ENCODE peak calls at places on chromosome 22, in four cellular contexts. A is stimulated activated CD8-positive, alpha-beta memory T cell treated with anti-CD3 and anti-CD28 coated beads, Interleukin-15, amount 100 ng/mL, for 4 hours; P is right cardiac atrium; K is iris pigment epithelial cell. W is an unnamed sample.

GRCh38 chr22:44881246-44881600 is 128.6 kb downstream of the PHF21B start:
- DNase-seq in K (no peak), P (no peak), A (no peak), W (no peak)

GRCh38 chr22:48208894-48209293 is 1446.4 kb downstream of the TBC1D22A start:
- DNase-seq in A (no peak), P (no peak), K (no peak), W (no peak)

GRCh38 chr22:33350391-33350955 is 292.3 kb upstream of the SYN3 start:
- DNase-seq in A (no peak), P (no peak), K (no peak), W (no peak)

GRCh38 chr22:49956418-49956770 is 4.2 kb upstream of the PIM3 start:
- DNase-seq in A (no peak), P (peak), K (no peak), W (no peak)

GRCh38 chr22:45984316-45984916 is 7.5 kb upstream of the WNT7B start:
- DNase-seq in P (no peak), K (no peak), A (no peak), W (no peak)

GRCh38 chr22:40025856-40026255 is 31.1 kb downstream of the FAM83F start:
- DNase-seq in K (no peak), P (no peak), A (no peak), W (no peak)

GRCh38 chr22:49962751-49963646 is 2.4 kb downstream of the PIM3 start:
- DNase-seq in P (peak), A (no peak), K (no peak), W (no peak)

GRCh38 chr22:40289991-40290459 is 56.3 kb upstream of the ADSL start:
- DNase-seq in P (peak), A (peak), K (no peak), W (no peak)

GRCh38 chr22:49664371-49664881 is 163.2 kb downstream of the BRD1 start:
- DNase-seq in K (no peak), A (no peak), P (no peak), W (no peak)

GRCh38 chr22:37260939-37261338 is 16.9 kb upstream of the RAC2 start:
- DNase-seq in A (no peak), K (peak), P (peak), W (no peak)

GRCh38 chr22:36797334-36797733 is 19.5 kb downstream of the PVALB start:
- DNase-seq in P (no peak), A (no peak), K (no peak), W (no peak)

GRCh38 chr22:49481651-49482399 is 345.8 kb downstream of the BRD1 start:
- DNase-seq in P (no peak), A (no peak), K (no peak), W (no peak)

GRCh38 chr22:35568751-35569725 is 28.4 kb downstream of the RASD2 start:
- DNase-seq in K (peak), P (no peak), A (no peak), W (no peak)

GRCh38 chr22:50105529-50106100 is 15.8 kb downstream of the MOV10L1 start:
- DNase-seq in K (peak), P (no peak), A (no peak), W (no peak)

GRCh38 chr22:31846161-31847115 is 92.6 kb downstream of the DEPDC5 start:
- DNase-seq in K (peak), P (no peak), A (no peak), W (no peak)

GRCh38 chr22:40036126-40036525 is 41.4 kb downstream of the FAM83F start:
- DNase-seq in P (no peak), K (no peak), A (no peak), W (no peak)

GRCh38 chr22:11627436-11627797 is 3900.6 kb upstream of the OR11H1 start:
- DNase-seq in K (no peak), P (no peak), A (no peak), W (no peak)

GRCh38 chr22:50318698-50319411 is 8.0 kb downstream of the DENND6B start:
- DNase-seq in P (no peak), K (no peak), A (no peak), W (no peak)

GRCh38 chr22:41302016-41302767 is 867 bp downstream of the ZC3H7B start:
- DNase-seq in K (no peak), P (no peak), A (no peak), W (no peak)

GRCh38 chr22:35175392-35175791 is 81.9 kb upstream of the HMGXB4 start:
- DNase-seq in P (no peak), A (no peak), K (no peak), W (no peak)

GRCh38 chr22:41951898-41952474 is at the start of gene SMIM45:
- DNase-seq in K (no peak), P (no peak), A (no peak), W (no peak)

GRCh38 chr22:26894766-26895485 is 237.5 kb downstream of the MIAT start:
- DNase-seq in K (peak), A (no peak), P (no peak), W (no peak)

GRCh38 chr22:42685941-42686666 is 34.6 kb downstream of the A4GALT start:
- DNase-seq in A (no peak), K (no peak), P (peak), W (no peak)

GRCh38 chr22:27139935-27140493 is 482.6 kb downstream of the MIAT start:
- DNase-seq in P (peak), A (no peak), K (peak), W (peak)

GRCh38 chr22:31496735-31497146 is 405 bp downstream of the SFI1 start:
- DNase-seq in A (peak), K (no peak), P (no peak), W (no peak)

GRCh38 chr22:38423512-38424503 is 31.2 kb downstream of the KCNJ4 start:
- DNase-seq in K (no peak), P (no peak), A (no peak), W (no peak)

GRCh38 chr22:20298803-20299735 is 20.8 kb downstream of the DGCR6L start:
- DNase-seq in K (peak), A (peak), P (peak), W (peak)

GRCh38 chr22:37973271-37974170 is 10.8 kb downstream of the SOX10 start:
- DNase-seq in K (no peak), P (no peak), A (no peak), W (no peak)

GRCh38 chr22:27512283-27512761 is 289.2 kb downstream of the MN1 start:
- DNase-seq in A (no peak), K (peak), P (peak), W (no peak)

GRCh38 chr22:46335201-46336118 is at the start of gene TRMU:
- DNase-seq in A (peak), P (peak), K (peak), W (peak)

GRCh38 chr22:36741204-36741793 is 34.6 kb downstream of the IFT27 start:
- DNase-seq in K (peak), P (no peak), A (no peak), W (no peak)

GRCh38 chr22:45424241-45424731 is 10.8 kb downstream of the RIBC2 start:
- DNase-seq in P (no peak), A (no peak), K (no peak), W (no peak)

GRCh38 chr22:29309332-29310064 is 3.0 kb downstream of the GAS2L1 start:
- DNase-seq in A (no peak), K (no peak), P (peak), W (no peak)